ENCODE peak calls at places on chromosomes 5 and 9, in seven cellular contexts. M is left ventricle myocardium inferior, Z is choroid plexus epithelial cell, N is Panc1, R is bronchial epithelial cell, U is DND-41, C is PC-9. J is an unnamed sample.

GRCh38 chr5:5209510-5210286 is 69.6 kb downstream of the ADAMTS16 start:
- DNase-seq in C (no peak), M (no peak), U (no peak), R (no peak), N (no peak), Z (no peak), J (no peak)

GRCh38 chr5:143229426-143229895 is 174.0 kb downstream of the NR3C1 start:
- DNase-seq in M (no peak), U (peak), N (no peak), Z (no peak), C (no peak), R (no peak), J (no peak)

GRCh38 chr9:90578116-90578815 is 64.4 kb downstream of the DIRAS2 start:
- DNase-seq in N (no peak), C (no peak), Z (no peak), R (peak), U (no peak), M (no peak), J (no peak)

GRCh38 chr5:89556215-89557009 is 673.4 kb upstream of the MEF2C start:
- DNase-seq in N (peak), R (peak), U (no peak), Z (peak), M (no peak), C (peak), J (peak)

GRCh38 chr5:174073088-174073487 is 27.6 kb downstream of the NSG2 start:
- DNase-seq in U (no peak), M (no peak), R (no peak), N (no peak), Z (no peak), C (no peak), J (no peak)

GRCh38 chr9:32401471-32401870 is 17.0 kb downstream of the ACO1 start:
- DNase-seq in R (no peak), Z (no peak), U (no peak), C (no peak), N (no peak), M (no peak), J (no peak)

GRCh38 chr5:56012281-56012963 is 17.7 kb upstream of the IL6ST start:
- DNase-seq in C (no peak), R (peak), M (peak), Z (peak), U (peak), N (no peak), J (peak)

GRCh38 chr5:36944607-36945225 is 68.1 kb downstream of the NIPBL start:
- DNase-seq in N (peak), M (no peak), R (peak), Z (peak), C (no peak), U (no peak), J (peak)

GRCh38 chr9:83355024-83355444 is 183.2 kb downstream of the FRMD3 start:
- DNase-seq in U (no peak), R (peak), N (no peak), M (peak), Z (peak), C (no peak), J (peak)

GRCh38 chr9:76602191-76602590 is 143.2 kb downstream of the GCNT1 start:
- DNase-seq in U (no peak), C (no peak), N (no peak), Z (no peak), M (no peak), R (no peak), J (no peak)

GRCh38 chr9:114000063-114000454 is 78.0 kb downstream of the AMBP start:
- DNase-seq in N (no peak), U (no peak), R (no peak), C (no peak), Z (no peak), M (no peak), J (no peak)

GRCh38 chr5:7393921-7394799 is 1.8 kb upstream of the ADCY2 start:
- DNase-seq in U (no peak), R (no peak), C (no peak), N (no peak), M (no peak), Z (no peak), J (no peak)

GRCh38 chr5:100889165-100889564 is 13.9 kb downstream of the ST8SIA4 start:
- DNase-seq in U (peak), R (no peak), C (no peak), Z (no peak), M (no peak), N (no peak), J (no peak)

GRCh38 chr5:25568989-25569625 is 924.3 kb upstream of the CDH10 start:
- DNase-seq in U (peak), M (no peak), N (no peak), R (no peak), C (no peak), Z (no peak), J (no peak)

GRCh38 chr5:52943808-52944207 is 45.3 kb upstream of the ITGA2 start:
- DNase-seq in R (no peak), Z (no peak), U (no peak), C (no peak), M (no peak), N (no peak), J (no peak)

GRCh38 chr5:52947851-52948250 is 41.3 kb upstream of the ITGA2 start:
- DNase-seq in R (no peak), M (no peak), Z (peak), C (no peak), U (no peak), N (no peak), J (no peak)

GRCh38 chr5:52943285-52943684 is 45.9 kb upstream of the ITGA2 start:
- DNase-seq in N (no peak), Z (no peak), R (peak), M (no peak), U (no peak), C (no peak), J (no peak)

GRCh38 chr5:52947208-52947607 is 41.9 kb upstream of the ITGA2 start:
- DNase-seq in N (no peak), M (no peak), R (no peak), C (no peak), U (no peak), Z (peak), J (peak)

GRCh38 chr5:52945040-52945439 is 44.1 kb upstream of the ITGA2 start:
- DNase-seq in M (no peak), U (no peak), R (no peak), C (no peak), Z (no peak), N (no peak), J (peak)
- H3K4me3 ChIP-seq in M (peak), U (no peak), R (peak), C (peak), Z (peak), N (peak), J (peak)

GRCh38 chr5:10680876-10681481 is 80.1 kb downstream of the DAP start:
- DNase-seq in M (no peak), Z (no peak), C (no peak), U (no peak), N (no peak), R (no peak), J (no peak)
- TF ChIP-seq CTCF in M (no peak), Z (no peak), C (no peak), U (no peak), N (no peak), R (no peak), J (no peak)

GRCh38 chr5:176171171-176171760 is 67.0 kb upstream of the SIMC1 start:
- DNase-seq in C (no peak), R (no peak), N (no peak), Z (no peak), M (no peak), U (no peak), J (no peak)
- H3K4me3 ChIP-seq in C (no peak), R (no peak), N (no peak), Z (no peak), M (no peak), U (no peak), J (no peak)

GRCh38 chr9:27365977-27366376 is 69.0 kb upstream of the EQTN start:
- DNase-seq in N (no peak), R (no peak), M (no peak), C (no peak), U (peak), Z (peak), J (no peak)

GRCh38 chr9:27368317-27368985 is 71.5 kb upstream of the EQTN start:
- DNase-seq in C (no peak), U (no peak), N (no peak), R (no peak), Z (peak), M (peak), J (peak)

GRCh38 chr9:27369591-27369990 is 72.6 kb upstream of the EQTN start:
- DNase-seq in M (no peak), R (no peak), C (no peak), U (no peak), Z (no peak), N (no peak), J (no peak)

GRCh38 chr9:27367175-27367798 is 70.3 kb upstream of the EQTN start:
- DNase-seq in M (no peak), Z (no peak), N (no peak), R (no peak), U (no peak), C (no peak), J (peak)

DNA sequence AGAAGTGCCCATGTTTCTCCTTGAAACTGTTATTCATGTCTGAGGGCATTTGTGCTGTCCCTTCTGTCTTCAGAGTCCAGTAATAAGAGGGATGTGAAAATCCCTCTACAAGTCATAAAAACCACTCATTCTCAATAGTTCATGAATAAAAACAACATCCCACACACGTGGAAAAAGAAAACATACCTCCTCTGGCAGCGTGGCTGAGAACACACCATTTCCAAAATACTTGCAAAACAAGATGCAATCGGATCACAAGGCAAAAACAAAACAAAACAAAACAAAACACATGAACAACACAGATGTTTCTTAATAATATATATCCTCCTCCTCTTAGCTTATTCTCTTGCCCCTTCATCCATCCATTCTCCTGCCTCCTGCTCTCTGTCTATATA is 71.0 kb upstream of the EQTN start:
- DNase-seq in M (no peak), R (no peak), Z (peak), N (no peak), C (no peak), U (no peak), J (peak)
- TF ChIP-seq CTCF in M (no peak), R (no peak), Z (no peak), N (no peak), C (no peak), U (no peak), J (no peak)

GRCh38 chr9:109473329-109473728 is 24.8 kb downstream of the PTPN3 start:
- DNase-seq in C (no peak), Z (no peak), N (no peak), U (no peak), R (no peak), M (peak), J (no peak)
- H3K4me3 ChIP-seq in C (no peak), Z (no peak), N (no peak), U (no peak), R (no peak), M (peak), J (no peak)